ENCODE peak calls at places on chromosomes 3 and 15, in seven cellular contexts. S is K562, F is transverse colon, Y is stomach, J is sigmoid colon, U is suprapubic skin, I is GM12878. A is an unnamed sample.

GRCh38 chr15:45181491-45182285 is 6.1 kb downstream of the SHF start:
- DNase-seq in S (no peak), F (no peak), Y (no peak), J (no peak), U (no peak), I (no peak), A (no peak)

GRCh38 chr15:70347321-70347720 is 249.6 kb upstream of the TLE3 start:
- DNase-seq in S (no peak), F (no peak), Y (no peak), J (no peak), U (no peak), I (no peak), A (no peak)

GRCh38 chr3:48143977-48144376 is 44.2 kb downstream of the CDC25A start:
- DNase-seq in S (no peak), F (no peak), Y (no peak), J (no peak), U (no peak), I (no peak), A (no peak)

GRCh38 chr15:99857836-99858235 is 124.6 kb upstream of the LYSMD4 start:
- DNase-seq in S (no peak), F (no peak), Y (no peak), J (no peak), U (no peak), I (no peak), A (no peak)

GRCh38 chr15:71730277-71731144 is 79.8 kb upstream of the NR2E3 start:
- DNase-seq in S (peak; percentile 55), F (peak; percentile 44), Y (peak; percentile 49), J (no peak), U (no peak), I (no peak), A (no peak)

GRCh38 chr15:69996321-69996720 is 101.4 kb downstream of the TLE3 start:
- DNase-seq in S (no peak), F (no peak), Y (no peak), J (no peak), U (no peak), I (no peak), A (no peak)

GRCh38 chr15:76337047-76337738 is 620 bp downstream of the ISL2 start:
- DNase-seq in S (peak; percentile 74), F (peak; percentile 19), Y (no peak), J (no peak), U (no peak), I (no peak), A (no peak)

GRCh38 chr3:15063238-15063637 is 1.9 kb downstream of the MRPS25 start:
- DNase-seq in S (no peak), F (no peak), Y (no peak), J (no peak), U (no peak), I (no peak), A (no peak)

GRCh38 chr3:170419301-170420087 is 826 bp downstream of the CLDN11 start:
- DNase-seq in S (no peak), F (no peak), Y (no peak), J (peak; percentile 65), U (peak; percentile 81), I (no peak), A (no peak)

GRCh38 chr3:16177962-16178627 is 3.6 kb downstream of the GALNT15 start:
- DNase-seq in S (peak; percentile 79), F (peak; percentile 79), Y (peak; percentile 79), J (peak; percentile 91), U (peak; percentile 89), I (no peak), A (peak; percentile 75)

GRCh38 chr3:152047465-152047864 is 174.0 kb downstream of the SUCNR1 start:
- DNase-seq in S (no peak), F (no peak), Y (no peak), J (no peak), U (no peak), I (no peak), A (no peak)

GRCh38 chr3:197809356-197810020 is 18.4 kb downstream of the LRCH3 start:
- DNase-seq in S (no peak), F (no peak), Y (no peak), J (no peak), U (no peak), I (no peak), A (no peak)

GRCh38 chr3:44077267-44077666 is 164.4 kb upstream of the TOPAZ1 start:
- DNase-seq in S (no peak), F (no peak), Y (no peak), J (no peak), U (peak; percentile 26), I (no peak), A (no peak)

GRCh38 chr3:75176886-75177285 is 487.2 kb upstream of the FRG2C start:
- DNase-seq in S (no peak), F (no peak), Y (no peak), J (no peak), U (no peak), I (no peak), A (no peak)

GRCh38 chr3:183375337-183375736 is 53.1 kb downstream of the MCF2L2 start:
- DNase-seq in S (no peak), F (no peak), Y (no peak), J (no peak), U (no peak), I (no peak), A (no peak)

GRCh38 chr3:129542747-129543146 is 228 bp upstream of the H1-8 start:
- DNase-seq in S (no peak), F (no peak), Y (no peak), J (no peak), U (no peak), I (no peak), A (no peak)

GRCh38 chr3:95341314-95341713 is 1278.5 kb downstream of the NSUN3 start:
- DNase-seq in S (no peak), F (peak; percentile 17), Y (no peak), J (no peak), U (no peak), I (no peak), A (no peak)

GRCh38 chr15:65580287-65580686 is 30.6 kb downstream of the INTS14 start:
- DNase-seq in S (no peak), F (no peak), Y (no peak), J (no peak), U (no peak), I (no peak), A (no peak)

GRCh38 chr15:65579762-65580161 is 31.2 kb downstream of the INTS14 start:
- DNase-seq in S (no peak), F (no peak), Y (no peak), J (no peak), U (no peak), I (no peak), A (no peak)

GRCh38 chr15:65578904-65579728 is 31.8 kb downstream of the INTS14 start:
- DNase-seq in S (no peak), F (no peak), Y (no peak), J (no peak), U (no peak), I (no peak), A (no peak)

GRCh38 chr15:65576669-65577068 is 34.3 kb downstream of the INTS14 start:
- DNase-seq in S (no peak), F (no peak), Y (no peak), J (no peak), U (no peak), I (no peak), A (no peak)

GRCh38 chr15:65577129-65577996 is 33.6 kb downstream of the INTS14 start:
- DNase-seq in S (no peak), F (no peak), Y (no peak), J (no peak), U (no peak), I (no peak), A (no peak)
- H3K36me3 ChIP-seq in S (peaks cover 85% of the 10 kb centered on the region), F (no peaks in the 10 kb centered on the region), Y (peaks cover 93% of the 10 kb centered on the region), J (peaks cover 12% of the 10 kb centered on the region), U (peaks cover 78% of the 10 kb centered on the region), I (peaks cover 10% of the 10 kb centered on the region), A (no peaks in the 10 kb centered on the region)

GRCh38 chr3:23760871-23761373 is 44.8 kb upstream of the UBE2E1 start:
- DNase-seq in S (no peak), F (no peak), Y (no peak), J (no peak), U (no peak), I (peak; percentile 63), A (no peak)

GRCh38 chr3:23761440-23761896 is 44.3 kb upstream of the UBE2E1 start:
- DNase-seq in S (peak; percentile 45), F (peak; percentile 59), Y (no peak), J (no peak), U (no peak), I (peak; percentile 56), A (no peak)

GRCh38 chr3:23763040-23763477 is 42.7 kb upstream of the UBE2E1 start:
- DNase-seq in S (no peak), F (no peak), Y (no peak), J (no peak), U (no peak), I (no peak), A (no peak)

GRCh38 chr3:23764407-23764806 is 41.3 kb upstream of the UBE2E1 start:
- DNase-seq in S (no peak), F (no peak), Y (no peak), J (no peak), U (no peak), I (no peak), A (no peak)

DNA sequence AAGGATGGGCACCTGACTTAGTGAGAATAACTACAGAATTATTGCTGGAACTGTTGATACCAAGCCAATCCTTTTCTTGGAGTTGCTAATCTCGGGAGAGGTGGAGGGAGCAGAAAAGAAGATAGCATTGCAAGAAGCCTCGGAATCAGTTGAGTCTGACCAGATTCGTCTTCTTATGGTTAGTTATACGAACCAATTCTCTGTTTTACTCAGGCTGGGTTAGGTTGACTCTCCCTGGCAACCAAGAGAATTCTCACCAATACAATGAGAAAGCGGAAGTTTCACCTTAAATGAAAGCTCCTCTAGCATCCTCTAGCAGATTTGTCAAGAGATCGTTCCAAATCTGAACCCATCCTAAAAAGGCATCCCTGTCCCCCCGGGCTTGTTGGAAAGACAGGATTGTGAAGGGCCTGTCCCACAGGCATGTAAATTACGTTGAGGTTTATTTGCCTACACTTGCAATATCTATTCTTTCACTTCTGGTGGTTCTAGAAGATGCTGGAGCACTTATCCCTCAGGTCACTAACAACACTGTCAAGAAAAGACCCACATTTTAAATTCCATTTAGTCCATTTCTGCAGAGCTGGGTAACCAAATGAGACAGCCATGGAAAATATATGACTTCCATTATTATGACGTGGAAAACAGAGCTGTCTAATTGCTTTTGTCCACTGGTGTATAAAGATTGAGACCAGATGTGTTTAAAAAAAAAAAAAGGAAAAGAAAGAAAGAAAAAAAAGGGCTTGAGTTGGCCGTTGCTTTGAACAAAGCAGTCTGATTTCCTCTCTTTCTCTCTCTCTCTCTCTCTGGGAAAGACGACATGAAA is 43.3 kb upstream of the UBE2E1 start:
- DNase-seq in S (no peak), F (no peak), Y (no peak), J (no peak), U (no peak), I (peak; percentile 85), A (no peak)
- TF ChIP-seq EP300 in S (no peak), F (no peak), Y (no peak), J (no peak), U (no peak), I (peak; percentile 70), A (no peak)

DNA sequence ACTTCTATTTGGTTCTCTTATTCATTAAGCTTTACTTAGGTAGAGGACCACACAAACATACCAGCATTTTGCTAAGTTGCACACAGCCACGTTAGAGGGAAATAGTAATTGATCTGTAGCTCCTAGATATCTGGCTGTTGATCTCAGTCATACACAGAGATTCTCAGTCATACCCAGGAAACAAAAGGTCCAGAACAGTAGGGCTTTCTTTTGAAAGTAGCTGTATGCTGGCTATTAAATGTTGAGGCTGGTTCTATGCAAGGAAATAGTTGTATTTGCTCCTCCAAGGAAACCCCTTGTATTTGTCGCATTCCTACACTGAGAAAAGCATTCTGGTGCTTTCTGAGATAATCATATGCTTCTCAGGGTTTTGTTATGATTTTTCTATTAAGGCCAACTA is 523.8 kb downstream of the SOX2 start:
- DNase-seq in S (no peak), F (no peak), Y (no peak), J (no peak), U (no peak), I (no peak), A (no peak)
- H3K4me1 ChIP-seq in S (no peaks in the 10 kb centered on the region), F (no peaks in the 10 kb centered on the region), Y (peaks cover 3% of the 10 kb centered on the region), J (no peaks in the 10 kb centered on the region), U (no peaks in the 10 kb centered on the region), I (no peaks in the 10 kb centered on the region), A (no peaks in the 10 kb centered on the region)

GRCh38 chr15:32636908-32637567 is 4.5 kb upstream of the SCG5 start:
- DNase-seq in S (no peak), F (no peak), Y (no peak), J (no peak), U (no peak), I (no peak), A (no peak)
- H3K36me3 ChIP-seq in S (peaks cover 75% of the 10 kb centered on the region), F (peaks cover 2% of the 10 kb centered on the region), Y (no peaks in the 10 kb centered on the region), J (no peaks in the 10 kb centered on the region), U (peaks cover 7% of the 10 kb centered on the region), I (peaks cover 4% of the 10 kb centered on the region), A (no peaks in the 10 kb centered on the region)

A was measured in tibial nerve.